ENCODE peak calls at places on chromosomes 16 and 17, in nine cellular contexts. J, Z, W, X, Y, T, B, A and E are unnamed samples.

GRCh38 chr17:2174471-2175293 is 119.8 kb downstream of the HIC1 start:
- DNase-seq in J (peak), Z (peak), W (no peak), X (peak), Y (peak), T (peak), B (no peak), A (peak), E (no peak)

GRCh38 chr16:75497558-75497957 is 2.3 kb upstream of the CHST6 start:
- DNase-seq in J (no peak), Z (no peak), W (no peak), X (no peak), Y (no peak), T (no peak), B (no peak), A (no peak), E (no peak)

GRCh38 chr17:73189417-73190099 is 3.3 kb upstream of the COG1 start:
- DNase-seq in J (peak), Z (peak), W (peak), X (no peak), Y (no peak), T (no peak), B (no peak), A (no peak), E (no peak)

GRCh38 chr16:5077304-5077703 is 5.7 kb downstream of the ALG1 start:
- DNase-seq in J (no peak), Z (no peak), W (no peak), X (no peak), Y (no peak), T (no peak), B (no peak), A (no peak), E (no peak)

GRCh38 chr17:56830726-56831363 is 2.9 kb downstream of the C17orf67 start:
- DNase-seq in J (no peak), Z (no peak), W (no peak), X (no peak), Y (no peak), T (no peak), B (no peak), A (no peak), E (no peak)

GRCh38 chr17:72715906-72716572 is 376.4 kb downstream of the SLC39A11 start:
- DNase-seq in J (no peak), Z (peak), W (no peak), X (no peak), Y (peak), T (no peak), B (no peak), A (no peak), E (no peak)

GRCh38 chr17:13599808-13600398 is 1.8 kb downstream of the HS3ST3A1 start:
- DNase-seq in J (no peak), Z (no peak), W (no peak), X (no peak), Y (no peak), T (no peak), B (no peak), A (no peak), E (no peak)

GRCh38 chr17:19364699-19365498 is 2.4 kb upstream of the B9D1 start:
- DNase-seq in J (peak), Z (no peak), W (no peak), X (no peak), Y (no peak), T (no peak), B (no peak), A (peak), E (no peak)

GRCh38 chr16:9802160-9802559 is 380.1 kb downstream of the GRIN2A start:
- DNase-seq in J (no peak), Z (no peak), W (no peak), X (no peak), Y (no peak), T (no peak), B (no peak), A (no peak), E (no peak)

GRCh38 chr16:60304078-60304477 is 1570.0 kb upstream of the GOT2 start:
- DNase-seq in J (no peak), Z (no peak), W (no peak), X (no peak), Y (no peak), T (no peak), B (no peak), A (no peak), E (no peak)

GRCh38 chr17:78357177-78357586 is 2.7 kb downstream of the SOCS3 start:
- DNase-seq in J (peak), Z (peak), W (peak), X (no peak), Y (no peak), T (no peak), B (peak), A (peak), E (no peak)

GRCh38 chr17:68790481-68790880 is 164.7 kb downstream of the ABCA8 start:
- DNase-seq in J (no peak), Z (no peak), W (no peak), X (no peak), Y (no peak), T (no peak), B (no peak), A (no peak), E (no peak)

GRCh38 chr17:1871743-1872142 is 41.9 kb downstream of the RPA1 start:
- DNase-seq in J (no peak), Z (no peak), W (no peak), X (no peak), Y (no peak), T (no peak), B (no peak), A (no peak), E (no peak)

GRCh38 chr17:73118139-73118538 is 25.7 kb upstream of the SLC39A11 start:
- DNase-seq in J (no peak), Z (no peak), W (no peak), X (no peak), Y (no peak), T (no peak), B (no peak), A (no peak), E (no peak)

GRCh38 chr17:62663304-62663703 is 35.8 kb downstream of the MRC2 start:
- DNase-seq in J (no peak), Z (no peak), W (no peak), X (no peak), Y (no peak), T (no peak), B (no peak), A (no peak), E (no peak)

GRCh38 chr17:35171834-35172233 is 22.4 kb downstream of the SLC35G3 start:
- DNase-seq in J (no peak), Z (no peak), W (no peak), X (no peak), Y (no peak), T (no peak), B (no peak), A (no peak), E (no peak)

GRCh38 chr16:68085259-68086071 is at the start of gene NFATC3:
- DNase-seq in J (peak), Z (peak), W (peak), X (peak), Y (peak), T (peak), B (peak), A (peak), E (peak)

GRCh38 chr16:9012848-9013507 is 49.3 kb upstream of the USP7 start:
- DNase-seq in J (peak), Z (no peak), W (no peak), X (no peak), Y (no peak), T (no peak), B (no peak), A (peak), E (peak)

GRCh38 chr16:31253642-31254045 is 6.1 kb upstream of the ITGAM start:
- DNase-seq in J (no peak), Z (peak), W (peak), X (no peak), Y (no peak), T (peak), B (no peak), A (no peak), E (no peak)

GRCh38 chr16:81716478-81717210 is 62.4 kb upstream of the PLCG2 start:
- DNase-seq in J (no peak), Z (no peak), W (no peak), X (no peak), Y (no peak), T (no peak), B (no peak), A (no peak), E (no peak)

GRCh38 chr17:41939044-41939695 is 8.8 kb downstream of the ODAD4 start:
- DNase-seq in J (no peak), Z (no peak), W (no peak), X (no peak), Y (no peak), T (no peak), B (no peak), A (no peak), E (no peak)

GRCh38 chr17:4584125-4584834 is at the start of gene SMTNL2:
- DNase-seq in J (peak), Z (no peak), W (no peak), X (peak), Y (no peak), T (no peak), B (no peak), A (peak), E (no peak)

DNA sequence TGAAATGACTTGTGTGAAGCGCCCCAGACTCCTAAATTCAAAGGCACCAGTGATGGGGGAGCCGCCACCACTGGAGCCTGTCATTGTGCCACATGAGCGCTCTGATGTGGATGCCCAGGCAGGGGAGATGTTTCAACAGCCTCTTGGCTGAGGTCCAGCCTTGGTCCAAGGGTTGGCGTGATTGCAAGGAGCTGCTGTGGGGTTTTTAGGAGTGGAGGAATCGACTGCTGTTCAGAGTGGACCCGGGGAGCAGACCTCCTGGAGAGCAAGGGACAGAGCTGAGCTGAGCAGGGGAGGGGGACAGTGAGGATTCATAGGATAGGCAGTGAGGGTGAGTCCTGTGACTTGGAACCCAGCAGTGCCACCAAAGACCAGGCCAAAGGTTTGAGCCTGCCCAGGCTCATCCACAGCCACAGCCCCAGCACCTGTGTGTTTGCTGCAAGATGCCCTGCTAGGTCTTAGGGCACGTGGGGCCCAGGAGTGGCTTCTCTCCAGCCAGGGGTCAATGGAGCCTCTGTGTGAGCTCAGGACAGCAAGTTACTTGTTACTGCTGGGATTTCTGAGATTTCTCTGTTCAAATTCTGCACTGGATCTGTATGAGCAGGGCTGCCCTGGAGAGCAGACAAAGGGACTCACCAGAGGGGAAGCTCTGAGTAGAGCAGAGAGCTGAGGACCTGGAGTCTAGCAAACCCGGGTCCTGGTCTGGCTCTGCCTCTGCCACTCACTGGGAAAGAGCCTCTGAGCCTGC is 20.3 kb downstream of the RHBDL3 start:
- DNase-seq in J (no peak), Z (no peak), W (no peak), X (no peak), Y (no peak), T (no peak), B (no peak), A (no peak), E (no peak)
- TF ChIP-seq EP300 in J (no peak), Z (no peak), W (no peak), X (no peak), Y (no peak), T (no peak), B (no peak), A (no peak), E (no peak)

GRCh38 chr17:79459003-79459655 is 151.7 kb downstream of the RBFOX3 start:
- DNase-seq in J (no peak), Z (no peak), W (no peak), X (no peak), Y (no peak), T (no peak), B (no peak), A (peak), E (no peak)
- TF ChIP-seq EP300 in J (no peak), Z (no peak), W (no peak), X (no peak), Y (no peak), T (no peak), B (no peak), A (no peak), E (no peak)

DNA sequence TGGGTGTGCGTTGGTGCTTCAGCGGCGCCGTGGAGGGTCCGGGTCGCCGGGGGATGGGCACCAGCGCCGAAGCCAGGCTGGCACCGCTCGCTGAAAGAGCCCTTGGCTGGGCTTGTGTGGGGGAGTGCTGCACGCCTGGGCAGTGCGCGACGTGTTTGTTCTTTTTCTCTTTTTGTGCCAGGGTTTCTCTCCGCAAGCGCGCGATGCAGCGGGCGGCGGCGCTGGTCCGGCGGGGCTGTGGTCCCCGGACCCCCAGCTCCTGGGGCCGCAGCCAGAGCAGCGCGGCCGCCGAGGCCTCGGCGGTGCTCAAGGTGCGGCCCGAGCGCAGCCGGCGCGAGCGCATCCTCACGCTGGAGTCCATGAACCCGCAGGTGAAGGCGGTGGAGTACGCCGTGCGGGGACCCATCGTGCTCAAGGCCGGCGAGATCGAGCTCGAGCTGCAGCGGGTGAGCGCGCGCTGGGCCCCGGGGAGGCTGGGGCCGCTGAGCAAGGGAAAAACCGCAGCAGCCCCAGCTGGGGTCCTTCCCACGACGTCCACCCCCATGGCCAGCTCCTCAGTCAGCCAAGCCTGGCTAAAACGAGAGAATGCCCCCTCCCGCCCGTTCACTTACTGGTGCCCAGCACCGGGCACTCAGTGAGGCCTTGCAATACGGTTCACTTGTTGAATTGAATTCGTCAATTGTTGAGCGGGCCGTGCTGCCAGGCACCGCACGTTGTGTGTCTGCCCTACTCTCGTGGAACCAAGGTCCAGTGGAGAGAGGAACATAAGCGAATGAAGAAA is 541 bp downstream of the GPT2 start:
- DNase-seq in J (peak), Z (no peak), W (no peak), X (no peak), Y (no peak), T (peak), B (no peak), A (no peak), E (no peak)
- TF ChIP-seq EP300 in J (no peak), Z (no peak), W (no peak), X (no peak), Y (no peak), T (no peak), B (no peak), A (no peak), E (no peak)

DNA sequence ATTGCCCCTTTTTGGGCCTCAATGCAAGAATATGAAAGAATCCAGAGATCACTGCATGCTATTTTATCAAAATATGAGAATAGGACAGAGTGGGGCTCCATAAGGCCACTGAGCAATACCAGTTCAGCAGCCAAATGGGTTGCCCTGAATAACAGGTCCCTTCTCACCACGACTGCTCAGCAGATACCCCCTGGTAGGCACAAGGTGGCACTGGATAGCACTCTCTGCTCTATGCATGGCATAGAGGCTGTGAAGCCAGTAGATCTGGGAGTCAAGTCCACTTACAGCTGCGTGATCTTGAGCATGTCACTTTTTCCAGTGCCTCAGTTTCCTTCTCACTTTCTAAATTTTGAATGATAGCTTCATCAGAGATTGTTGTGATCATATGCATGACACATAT is 84.7 kb upstream of the ASIC2 start:
- DNase-seq in J (no peak), Z (no peak), W (no peak), X (no peak), Y (no peak), T (no peak), B (no peak), A (no peak), E (no peak)
- TF ChIP-seq EP300 in J (no peak), Z (no peak), W (no peak), X (no peak), Y (no peak), T (no peak), B (no peak), A (no peak), E (no peak)

DNA sequence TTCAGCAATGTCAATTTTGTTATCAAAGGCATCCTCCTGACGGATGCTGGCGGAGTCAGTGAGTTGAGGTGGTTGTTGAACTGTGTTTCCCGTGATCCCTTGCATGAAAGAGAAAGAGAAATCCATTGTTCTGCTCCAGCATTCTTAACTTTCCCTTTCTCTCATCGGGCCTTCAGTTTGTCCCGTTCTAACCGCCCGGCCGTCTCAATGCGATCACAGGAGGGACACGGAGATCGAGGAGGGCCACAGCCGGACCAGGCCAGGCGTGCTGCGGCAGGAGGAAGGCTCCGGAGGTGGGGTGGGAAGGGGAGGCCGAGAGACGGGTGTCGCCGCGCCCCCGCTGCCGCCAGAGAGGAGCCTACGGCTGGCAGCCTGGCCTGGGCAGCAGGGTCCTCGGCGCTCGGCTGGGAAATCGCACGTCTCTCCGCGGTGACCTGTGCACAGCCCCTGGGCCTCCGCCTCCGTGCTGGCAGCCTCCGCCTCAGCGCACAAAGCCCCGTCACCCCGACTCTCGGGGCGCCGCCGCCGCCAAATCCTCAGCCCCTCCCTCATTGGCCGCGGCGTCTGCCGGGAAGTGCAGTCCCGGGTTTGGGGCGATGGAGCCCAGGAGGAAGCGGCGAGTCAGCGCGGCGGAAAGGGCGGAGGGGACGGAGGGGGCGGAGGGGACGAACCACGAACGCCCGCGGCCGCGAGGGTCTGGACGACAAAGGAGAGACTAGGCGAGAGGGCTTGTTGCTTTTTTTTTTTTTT is 38.1 kb downstream of the SOST start:
- DNase-seq in J (peak), Z (peak), W (peak), X (peak), Y (peak), T (peak), B (peak), A (peak), E (peak)
- TF ChIP-seq EP300 in J (no peak), Z (no peak), W (no peak), X (no peak), Y (no peak), T (no peak), B (no peak), A (no peak), E (no peak)